ENCODE peak calls at places on chromosomes 5 and 9, in six cellular contexts. X is activated T-cell treated with anti-CD3 and anti-CD28 coated beads for 4 hours, Z is glutamatergic neuron, B is iPS DF 19.7, I is endothelial cell of umbilical vein, F is hypothalamus. U is an unnamed sample.
A peak's percentile ranks its signal among the peaks of the same experiment; 100 is the strongest.

GRCh38 chr9:100492952-100493351 is 20.0 kb downstream of the TMEFF1 start:
- DNase-seq in X (no peak), Z (no peak), B (no peak), I (no peak), F (no peak), U (no peak)

GRCh38 chr5:37786855-37787254 is 53.0 kb downstream of the GDNF start:
- DNase-seq in X (no peak), Z (no peak), B (no peak), I (no peak), F (no peak), U (no peak)

GRCh38 chr5:141051526-141051876 is 327 bp downstream of the PCDHB1 start:
- DNase-seq in X (no peak), Z (no peak), B (no peak), I (no peak), F (no peak), U (no peak)

GRCh38 chr5:143161893-143162520 is 241.5 kb downstream of the NR3C1 start:
- DNase-seq in X (no peak), Z (no peak), B (no peak), I (no peak), F (no peak), U (no peak)

GRCh38 chr5:131640043-131640856 is 5.2 kb upstream of the RAPGEF6 start:
- DNase-seq in X (peak; percentile 44), Z (no peak), B (no peak), I (peak; percentile 29), F (no peak), U (no peak)

GRCh38 chr9:102362463-102363138 is 624.2 kb upstream of the GRIN3A start:
- DNase-seq in X (no peak), Z (no peak), B (no peak), I (no peak), F (no peak), U (no peak)

GRCh38 chr9:36948051-36948450 is 86.0 kb downstream of the PAX5 start:
- DNase-seq in X (no peak), Z (no peak), B (no peak), I (no peak), F (no peak), U (no peak)

GRCh38 chr5:5219541-5219940 is 79.4 kb downstream of the ADAMTS16 start:
- DNase-seq in X (no peak), Z (no peak), B (no peak), I (no peak), F (no peak), U (no peak)

U was measured in activated T-helper 2 cell treated with anti-CD3 and anti-CD28 coated beads, Interferon-gamma antibody, Interleukin-2, Interleukin-4, amounts not matched to agents 10 μg/mL and 5 μg/mL and 100 μg/mL, durations not matched to agents 14 hours and 24 hours and 36 hours.